ENCODE peak calls at places on chromosomes 6 and 20, in four cellular contexts. One of them, this sample, is unnamed.
A peak's percentile ranks its signal among the peaks of the same experiment; 100 is the strongest.

GRCh38 chr20:49118307-49118706 is 69.8 kb downstream of the STAU1 start:
- DNase-seq in brain microvascular endothelial cell: no peak
- DNase-seq in cardiac muscle cell: no peak
- DNase-seq in A549: no peak
- DNase-seq in this sample: no peak

GRCh38 chr6:112620832-112621569 is 273.9 kb downstream of the RFPL4B start:
- DNase-seq in brain microvascular endothelial cell: peak; percentile 67
- DNase-seq in cardiac muscle cell: no peak
- DNase-seq in A549: no peak
- DNase-seq in this sample: no peak

GRCh38 chr20:44945261-44945660 is 14.9 kb downstream of the TOMM34 start:
- DNase-seq in brain microvascular endothelial cell: no peak
- DNase-seq in cardiac muscle cell: no peak
- DNase-seq in A549: no peak
- DNase-seq in this sample: no peak

GRCh38 chr6:32947552-32948465 is 5.1 kb downstream of the HLA-DMA start:
- DNase-seq in brain microvascular endothelial cell: peak; percentile 16
- DNase-seq in cardiac muscle cell: peak; percentile 43
- DNase-seq in A549: no peak
- DNase-seq in this sample: no peak

GRCh38 chr6:105992315-105992961 is 93.7 kb upstream of the PRDM1 start:
- DNase-seq in brain microvascular endothelial cell: peak; percentile 46
- DNase-seq in cardiac muscle cell: peak; percentile 85
- DNase-seq in A549: peak; percentile 84
- DNase-seq in this sample: no peak

GRCh38 chr6:4776493-4776966 is 326 bp downstream of the CDYL start:
- DNase-seq in brain microvascular endothelial cell: no peak
- DNase-seq in cardiac muscle cell: peak; percentile 79
- DNase-seq in A549: no peak
- DNase-seq in this sample: no peak

GRCh38 chr6:56222509-56222908 is 24.9 kb downstream of the COL21A1 start:
- DNase-seq in brain microvascular endothelial cell: no peak
- DNase-seq in cardiac muscle cell: no peak
- DNase-seq in A549: no peak
- DNase-seq in this sample: peak; percentile 64

GRCh38 chr6:79307321-79308036 is 73.0 kb upstream of the HMGN3 start:
- DNase-seq in brain microvascular endothelial cell: peak; percentile 47
- DNase-seq in cardiac muscle cell: no peak
- DNase-seq in A549: no peak
- DNase-seq in this sample: no peak

GRCh38 chr6:150409576-150410066 is 40.8 kb downstream of the IYD start:
- DNase-seq in brain microvascular endothelial cell: no peak
- DNase-seq in cardiac muscle cell: peak; percentile 27
- DNase-seq in A549: no peak
- DNase-seq in this sample: no peak

GRCh38 chr20:57867807-57868206 is 158.0 kb upstream of the PMEPA1 start:
- DNase-seq in brain microvascular endothelial cell: no peak
- DNase-seq in cardiac muscle cell: no peak
- DNase-seq in A549: no peak
- DNase-seq in this sample: no peak

GRCh38 chr6:146968041-146968760 is 236.0 kb upstream of the STXBP5 start:
- DNase-seq in brain microvascular endothelial cell: peak; percentile 63
- DNase-seq in cardiac muscle cell: no peak
- DNase-seq in A549: no peak
- DNase-seq in this sample: peak; percentile 50

GRCh38 chr20:40442181-40442963 is 246.7 kb downstream of the MAFB start:
- DNase-seq in brain microvascular endothelial cell: peak; percentile 4
- DNase-seq in cardiac muscle cell: peak; percentile 14
- DNase-seq in A549: peak; percentile 5
- DNase-seq in this sample: no peak

DNA sequence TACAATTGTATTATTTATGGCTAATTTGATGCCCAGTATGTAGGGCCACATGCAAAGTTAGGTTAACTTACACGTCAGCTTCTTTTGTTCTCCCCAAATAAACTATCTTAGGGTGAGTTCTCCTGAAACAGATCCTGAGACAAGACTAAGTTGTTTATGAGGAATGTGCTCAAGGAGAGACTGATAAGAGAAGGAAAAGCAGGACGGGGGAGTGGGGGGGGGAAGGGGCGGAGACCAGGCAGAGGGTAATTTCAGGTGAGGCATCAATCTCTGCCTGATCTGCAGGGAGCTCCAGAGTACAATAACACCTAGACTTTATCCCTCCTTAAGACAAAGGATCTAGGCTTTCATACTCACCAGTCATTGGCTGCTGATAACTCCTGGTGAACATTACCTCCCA is 220.6 kb upstream of the BTBD3 start:
- DNase-seq in brain microvascular endothelial cell: no peak
- DNase-seq in cardiac muscle cell: no peak
- DNase-seq in A549: no peak
- DNase-seq in this sample: no peak
- H3K4me3 ChIP-seq in brain microvascular endothelial cell: no peak overlapping the region
- H3K4me3 ChIP-seq in cardiac muscle cell: no peak overlapping the region
- H3K4me3 ChIP-seq in A549: no peak overlapping the region
- H3K4me3 ChIP-seq in this sample: no peak overlapping the region

DNA sequence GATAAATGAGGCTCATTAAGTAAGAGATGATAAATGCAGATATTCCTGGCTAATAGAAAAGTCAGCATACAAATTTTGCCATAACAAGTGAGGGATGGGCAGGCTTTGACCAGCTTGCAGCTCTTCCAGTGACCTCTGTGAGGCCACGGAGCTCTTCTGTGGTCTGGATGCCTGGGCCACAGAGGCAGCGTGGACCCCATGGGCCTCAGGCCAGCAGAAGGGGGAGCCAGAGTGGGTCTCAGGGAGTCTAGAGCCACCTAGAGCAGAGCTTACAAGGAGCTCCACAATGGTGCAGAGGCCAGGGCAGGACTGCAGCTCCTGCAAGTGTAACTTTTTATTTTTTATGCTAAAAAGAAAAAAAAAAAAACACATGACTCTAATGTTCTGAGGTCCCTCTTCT is 165.1 kb downstream of the ARID1B start:
- DNase-seq in brain microvascular endothelial cell: no peak
- DNase-seq in cardiac muscle cell: no peak
- DNase-seq in A549: no peak
- DNase-seq in this sample: no peak
- TF ChIP-seq CTCF in brain microvascular endothelial cell: peak; percentile 5
- TF ChIP-seq CTCF in cardiac muscle cell: no peak
- TF ChIP-seq CTCF in A549: no peak
- TF ChIP-seq CTCF in this sample: no peak

DNA sequence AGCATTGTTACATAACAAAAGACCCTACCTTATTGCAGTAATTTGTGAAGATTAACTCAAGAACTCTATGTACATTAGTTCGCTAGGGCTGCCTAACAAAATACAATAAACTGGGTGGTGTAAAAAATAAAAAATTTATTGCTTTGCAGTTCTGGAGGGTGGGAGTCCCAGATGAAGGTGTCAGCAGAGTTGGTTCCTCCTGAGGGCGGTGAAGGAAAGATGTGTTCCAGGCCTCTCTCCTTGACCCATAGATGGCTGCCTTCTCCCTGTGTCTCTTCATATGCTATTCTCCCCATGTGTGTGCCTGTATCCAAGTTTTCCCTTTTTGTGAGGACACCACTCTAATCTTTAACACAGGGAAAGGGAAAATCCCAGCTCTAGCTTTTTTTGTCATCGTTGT is 305 bp upstream of the VNN1 start:
- DNase-seq in brain microvascular endothelial cell: no peak
- DNase-seq in cardiac muscle cell: no peak
- DNase-seq in A549: no peak
- DNase-seq in this sample: no peak
- H3K4me3 ChIP-seq in brain microvascular endothelial cell: no peak overlapping the region
- H3K4me3 ChIP-seq in cardiac muscle cell: no peak overlapping the region
- H3K4me3 ChIP-seq in A549: no peak overlapping the region
- H3K4me3 ChIP-seq in this sample: no peak overlapping the region

GRCh38 chr6:30687659-30688431 is 1.4 kb upstream of the PPP1R18 start:
- DNase-seq in brain microvascular endothelial cell: no peak
- DNase-seq in cardiac muscle cell: no peak
- DNase-seq in A549: no peak
- DNase-seq in this sample: no peak
- TF ChIP-seq CTCF in brain microvascular endothelial cell: peak; percentile 40
- TF ChIP-seq CTCF in cardiac muscle cell: peak; percentile 26
- TF ChIP-seq CTCF in A549: peak; percentile 10
- TF ChIP-seq CTCF in this sample: peak; percentile 46

This sample was measured in AG09309.